ENCODE peak calls at places on chromosomes 3 and 15, in nine cellular contexts. H is HCEC 1CT; K is endothelial cell; U is iris pigment epithelial cell; W is stimulated activated naive CD8-positive, alpha-beta T cell treated with anti-CD3 and anti-CD28 coated beads, Interleukin-15, amount 100 ng/mL, for 72 hours; T is activated T-cell treated with anti-CD3 and anti-CD28 coated beads, Interleukin-2, amount 50 U/mL, for 48 hours; E is heart left ventricle; D is left cardiac atrium; O is neural crest cell. L is an unnamed sample.

GRCh38 chr3:45366305-45366704 is 22.1 kb upstream of the LARS2 start:
- DNase-seq in H (no peak), K (no peak), U (no peak), W (no peak), T (no peak), E (no peak), D (no peak), O (no peak), L (no peak)

GRCh38 chr15:68589783-68590710 is 11.3 kb downstream of the CORO2B start:
- DNase-seq in H (no peak), K (no peak), U (no peak), W (no peak), T (no peak), E (no peak), D (no peak), O (no peak), L (no peak)

GRCh38 chr3:177352424-177352823 is 155.1 kb upstream of the TBL1XR1 start:
- DNase-seq in H (no peak), K (no peak), U (no peak), W (no peak), T (no peak), E (no peak), D (no peak), O (no peak), L (no peak)

GRCh38 chr3:123305192-123305591 is 103.4 kb downstream of the SEC22A start:
- DNase-seq in H (no peak), K (no peak), U (no peak), W (no peak), T (no peak), E (peak; percentile 13), D (no peak), O (no peak), L (no peak)

GRCh38 chr3:23004971-23005370 is 198.2 kb upstream of the UBE2E2 start:
- DNase-seq in H (peak; percentile 87), K (no peak), U (peak; percentile 87), W (no peak), T (no peak), E (no peak), D (no peak), O (no peak), L (no peak)

GRCh38 chr3:33331414-33331813 is 54.2 kb downstream of the FBXL2 start:
- DNase-seq in H (peak; percentile 10), K (no peak), U (peak; percentile 54), W (no peak), T (no peak), E (no peak), D (no peak), O (no peak), L (no peak)

GRCh38 chr3:148372476-148372875 is 325.2 kb upstream of the AGTR1 start:
- DNase-seq in H (no peak), K (no peak), U (peak; percentile 4), W (no peak), T (no peak), E (no peak), D (no peak), O (no peak), L (no peak)

GRCh38 chr15:90402230-90402629 is 14.2 kb downstream of the IQGAP1 start:
- DNase-seq in H (peak; percentile 93), K (no peak), U (peak; percentile 76), W (no peak), T (no peak), E (peak; percentile 49), D (peak; percentile 54), O (no peak), L (no peak)